ENCODE peak calls at places on chromosomes 12 and 14, in five cellular contexts. One of them, this sample, is unnamed.
A peak's percentile ranks its signal among the peaks of the same experiment; 100 is the strongest.

GRCh38 chr12:1530592-1531159 is 63.7 kb downstream of the FBXL14 start:
- DNase-seq in CD8-positive, alpha-beta T cell: no peak
- DNase-seq in astrocyte: no peak
- DNase-seq in ovary: peak; percentile 50
- DNase-seq in uterus: no peak
- DNase-seq in this sample: no peak

GRCh38 chr12:91983935-91984334 is 161.7 kb downstream of the BTG1 start:
- DNase-seq in ovary: no peak
- DNase-seq in astrocyte: no peak
- DNase-seq in uterus: no peak
- DNase-seq in CD8-positive, alpha-beta T cell: no peak
- DNase-seq in this sample: no peak

GRCh38 chr14:68208726-68209125 is 389.1 kb downstream of the RAD51B start:
- DNase-seq in uterus: no peak
- DNase-seq in ovary: no peak
- DNase-seq in CD8-positive, alpha-beta T cell: no peak
- DNase-seq in astrocyte: no peak
- DNase-seq in this sample: no peak

GRCh38 chr12:823043-823698 is 70.8 kb downstream of the WNK1 start:
- DNase-seq in astrocyte: no peak
- DNase-seq in ovary: no peak
- DNase-seq in uterus: no peak
- DNase-seq in CD8-positive, alpha-beta T cell: no peak
- DNase-seq in this sample: no peak

GRCh38 chr12:121087467-121088207 is 45.0 kb upstream of the P2RX7 start:
- DNase-seq in uterus: no peak
- DNase-seq in CD8-positive, alpha-beta T cell: no peak
- DNase-seq in ovary: no peak
- DNase-seq in astrocyte: no peak
- DNase-seq in this sample: no peak

GRCh38 chr12:91094036-91094660 is 17.1 kb downstream of the LUM start:
- DNase-seq in CD8-positive, alpha-beta T cell: no peak
- DNase-seq in astrocyte: no peak
- DNase-seq in ovary: no peak
- DNase-seq in uterus: no peak
- DNase-seq in this sample: no peak

GRCh38 chr12:71730936-71731335 is 23.7 kb upstream of the RAB21 start:
- DNase-seq in uterus: no peak
- DNase-seq in astrocyte: peak; percentile 51
- DNase-seq in CD8-positive, alpha-beta T cell: no peak
- DNase-seq in ovary: no peak
- DNase-seq in this sample: no peak

GRCh38 chr12:14261096-14261495 is 104.4 kb upstream of the ATF7IP start:
- DNase-seq in uterus: peak; percentile 30
- DNase-seq in astrocyte: no peak
- DNase-seq in CD8-positive, alpha-beta T cell: no peak
- DNase-seq in ovary: peak; percentile 44
- DNase-seq in this sample: no peak

GRCh38 chr12:127336416-127336815 is 930.6 kb upstream of the TMEM132C start:
- DNase-seq in uterus: no peak
- DNase-seq in astrocyte: no peak
- DNase-seq in CD8-positive, alpha-beta T cell: no peak
- DNase-seq in ovary: no peak
- DNase-seq in this sample: no peak

GRCh38 chr12:103538397-103538796 is 42.6 kb upstream of the C12orf42 start:
- DNase-seq in ovary: no peak
- DNase-seq in astrocyte: no peak
- DNase-seq in uterus: no peak
- DNase-seq in CD8-positive, alpha-beta T cell: no peak
- DNase-seq in this sample: no peak

GRCh38 chr14:96418075-96418474 is 26.1 kb downstream of the AK7 start:
- DNase-seq in uterus: no peak
- DNase-seq in CD8-positive, alpha-beta T cell: no peak
- DNase-seq in astrocyte: no peak
- DNase-seq in ovary: no peak
- DNase-seq in this sample: no peak

GRCh38 chr12:94663702-94664101 is 13.3 kb upstream of the TMCC3 start:
- DNase-seq in CD8-positive, alpha-beta T cell: no peak
- DNase-seq in astrocyte: no peak
- DNase-seq in ovary: no peak
- DNase-seq in uterus: no peak
- DNase-seq in this sample: no peak

GRCh38 chr12:131536337-131536736 is 174.6 kb upstream of the SFSWAP start:
- DNase-seq in CD8-positive, alpha-beta T cell: peak; percentile 35
- DNase-seq in astrocyte: no peak
- DNase-seq in uterus: no peak
- DNase-seq in ovary: no peak
- DNase-seq in this sample: no peak

GRCh38 chr14:32724864-32725550 is 213.7 kb upstream of the NPAS3 start:
- DNase-seq in ovary: no peak
- DNase-seq in uterus: no peak
- DNase-seq in astrocyte: peak; percentile 93
- DNase-seq in CD8-positive, alpha-beta T cell: no peak
- DNase-seq in this sample: peak; percentile 85

GRCh38 chr12:98893601-98894411 is 248.7 kb downstream of the APAF1 start:
- DNase-seq in ovary: peak; percentile 37
- DNase-seq in astrocyte: no peak
- DNase-seq in uterus: no peak
- DNase-seq in CD8-positive, alpha-beta T cell: no peak
- DNase-seq in this sample: no peak

GRCh38 chr14:22011243-22011642 is 337.6 kb upstream of the OR4E1 start:
- DNase-seq in ovary: no peak
- DNase-seq in uterus: no peak
- DNase-seq in CD8-positive, alpha-beta T cell: no peak
- DNase-seq in astrocyte: no peak
- DNase-seq in this sample: no peak

GRCh38 chr12:75754698-75755097 is 243.3 kb upstream of the KRR1 start:
- DNase-seq in uterus: no peak
- DNase-seq in CD8-positive, alpha-beta T cell: no peak
- DNase-seq in astrocyte: peak; percentile 56
- DNase-seq in ovary: no peak
- DNase-seq in this sample: no peak

GRCh38 chr12:75720807-75721206 is 209.4 kb upstream of the KRR1 start:
- DNase-seq in uterus: no peak
- DNase-seq in ovary: no peak
- DNase-seq in CD8-positive, alpha-beta T cell: no peak
- DNase-seq in astrocyte: no peak
- DNase-seq in this sample: no peak

GRCh38 chr14:38777401-38777800 is 325.6 kb downstream of the SEC23A start:
- DNase-seq in ovary: no peak
- DNase-seq in CD8-positive, alpha-beta T cell: no peak
- DNase-seq in astrocyte: no peak
- DNase-seq in uterus: no peak
- DNase-seq in this sample: no peak

GRCh38 chr12:72057330-72057911 is 118.8 kb downstream of the TPH2 start:
- DNase-seq in astrocyte: peak; percentile 50
- DNase-seq in CD8-positive, alpha-beta T cell: no peak
- DNase-seq in ovary: no peak
- DNase-seq in uterus: no peak
- DNase-seq in this sample: peak; percentile 1

GRCh38 chr12:24960222-24960855 is 11.4 kb upstream of the BCAT1 start:
- DNase-seq in astrocyte: peak; percentile 47
- DNase-seq in uterus: no peak
- DNase-seq in CD8-positive, alpha-beta T cell: no peak
- DNase-seq in ovary: no peak
- DNase-seq in this sample: no peak

GRCh38 chr12:131222271-131223139 is 268.8 kb downstream of the ADGRD1 start:
- DNase-seq in astrocyte: no peak
- DNase-seq in uterus: no peak
- DNase-seq in CD8-positive, alpha-beta T cell: no peak
- DNase-seq in ovary: no peak
- DNase-seq in this sample: no peak

GRCh38 chr14:54622189-54622958 is 55.4 kb downstream of the SAMD4A start:
- DNase-seq in astrocyte: no peak
- DNase-seq in CD8-positive, alpha-beta T cell: no peak
- DNase-seq in ovary: no peak
- DNase-seq in uterus: no peak
- DNase-seq in this sample: no peak

GRCh38 chr14:34018564-34019244 is 67.8 kb upstream of the EGLN3 start:
- DNase-seq in uterus: peak; percentile 45
- DNase-seq in astrocyte: no peak
- DNase-seq in ovary: no peak
- DNase-seq in CD8-positive, alpha-beta T cell: no peak
- DNase-seq in this sample: no peak

GRCh38 chr12:76685246-76685678 is 78.7 kb upstream of the ZDHHC17 start:
- DNase-seq in uterus: peak; percentile 34
- DNase-seq in ovary: peak; percentile 33
- DNase-seq in astrocyte: no peak
- DNase-seq in CD8-positive, alpha-beta T cell: no peak
- DNase-seq in this sample: no peak

GRCh38 chr14:23568600-23569310 is 1.2 kb upstream of the AP1G2 start:
- DNase-seq in astrocyte: no peak
- DNase-seq in ovary: peak; percentile 50
- DNase-seq in CD8-positive, alpha-beta T cell: no peak
- DNase-seq in uterus: peak; percentile 9
- DNase-seq in this sample: no peak

GRCh38 chr14:94864421-94865195 is 94.7 kb upstream of the GSC start:
- DNase-seq in uterus: no peak
- DNase-seq in CD8-positive, alpha-beta T cell: no peak
- DNase-seq in astrocyte: no peak
- DNase-seq in ovary: no peak
- DNase-seq in this sample: no peak

GRCh38 chr12:67222302-67222701 is 46.9 kb upstream of the CAND1 start:
- DNase-seq in uterus: no peak
- DNase-seq in astrocyte: peak; percentile 6
- DNase-seq in ovary: no peak
- DNase-seq in CD8-positive, alpha-beta T cell: no peak
- DNase-seq in this sample: no peak

GRCh38 chr12:113276946-113277500 is 55.8 kb downstream of the TPCN1 start:
- DNase-seq in ovary: peak; percentile 30
- DNase-seq in uterus: no peak
- DNase-seq in astrocyte: no peak
- DNase-seq in CD8-positive, alpha-beta T cell: no peak
- DNase-seq in this sample: no peak

GRCh38 chr14:36052063-36052462 is 124.5 kb downstream of the PTCSC3 start:
- DNase-seq in CD8-positive, alpha-beta T cell: no peak
- DNase-seq in uterus: no peak
- DNase-seq in ovary: no peak
- DNase-seq in astrocyte: no peak
- DNase-seq in this sample: no peak

DNA sequence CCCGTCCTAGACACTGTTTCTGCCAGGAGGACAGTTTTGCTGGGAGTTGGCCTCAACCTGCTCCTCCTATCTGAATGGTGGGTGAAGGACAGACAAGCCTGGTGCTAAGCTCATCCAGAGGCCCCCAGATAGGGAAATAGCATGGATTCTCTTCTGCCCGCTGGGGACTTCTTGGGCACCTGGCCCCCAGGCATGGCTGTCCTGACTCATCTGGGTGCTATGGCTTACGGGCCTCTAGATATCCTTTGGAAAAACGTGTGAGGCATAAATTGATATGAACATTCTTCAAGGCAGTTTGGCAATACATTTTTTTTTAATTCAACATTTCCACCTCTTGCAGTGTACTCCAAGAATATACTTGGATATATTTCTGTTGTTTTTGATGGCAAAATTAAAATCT is 8.6 kb downstream of the TECPR2 start:
- DNase-seq in uterus: no peak
- DNase-seq in CD8-positive, alpha-beta T cell: no peak
- DNase-seq in ovary: no peak
- DNase-seq in astrocyte: no peak
- DNase-seq in this sample: no peak
- H3K27me3 ChIP-seq in uterus: no peaks in the 10 kb centered on the region
- H3K27me3 ChIP-seq in CD8-positive, alpha-beta T cell: no peaks in the 10 kb centered on the region
- H3K27me3 ChIP-seq in ovary: no peaks in the 10 kb centered on the region
- H3K27me3 ChIP-seq in astrocyte: no peaks in the 10 kb centered on the region
- H3K27me3 ChIP-seq in this sample: no peaks in the 10 kb centered on the region

DNA sequence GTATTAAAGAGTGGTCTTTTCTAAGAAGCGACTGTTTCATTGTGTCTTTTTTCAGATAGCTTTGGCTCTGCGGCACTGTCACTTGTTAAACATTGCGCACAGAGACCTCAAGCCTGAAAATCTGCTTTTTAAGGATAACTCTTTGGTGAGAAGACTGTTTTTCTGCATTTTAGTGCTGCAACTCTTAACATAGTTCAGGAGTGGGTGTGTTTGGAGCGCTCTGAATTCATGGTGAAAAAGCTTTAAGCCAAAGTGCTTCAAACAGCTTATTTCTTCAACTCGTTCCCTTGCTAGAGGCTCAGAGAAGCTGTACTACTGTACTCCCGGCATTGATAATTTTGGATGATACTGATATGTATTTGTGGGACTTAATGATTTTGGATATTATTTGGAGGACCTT is 28.2 kb downstream of the MAPKAPK5 start:
- DNase-seq in uterus: no peak
- DNase-seq in ovary: no peak
- DNase-seq in CD8-positive, alpha-beta T cell: no peak
- DNase-seq in astrocyte: no peak
- DNase-seq in this sample: no peak
- H3K36me3 ChIP-seq in uterus: no peaks in the 10 kb centered on the region
- H3K36me3 ChIP-seq in ovary: no peaks in the 10 kb centered on the region
- H3K36me3 ChIP-seq in CD8-positive, alpha-beta T cell: peaks cover 34% of the 10 kb centered on the region
- H3K36me3 ChIP-seq in astrocyte: peaks cover 56% of the 10 kb centered on the region
- H3K36me3 ChIP-seq in this sample: peaks cover 15% of the 10 kb centered on the region

GRCh38 chr12:51470116-51470515 is 45.5 kb downstream of the SLC4A8 start:
- DNase-seq in uterus: no peak
- DNase-seq in CD8-positive, alpha-beta T cell: no peak
- DNase-seq in astrocyte: no peak
- DNase-seq in ovary: no peak
- DNase-seq in this sample: no peak

GRCh38 chr12:51475543-51475942 is 50.9 kb downstream of the SLC4A8 start:
- DNase-seq in astrocyte: peak; percentile 23
- DNase-seq in uterus: no peak
- DNase-seq in CD8-positive, alpha-beta T cell: no peak
- DNase-seq in ovary: no peak
- DNase-seq in this sample: no peak

GRCh38 chr12:51472984-51473383 is 48.4 kb downstream of the SLC4A8 start:
- DNase-seq in uterus: no peak
- DNase-seq in CD8-positive, alpha-beta T cell: no peak
- DNase-seq in ovary: no peak
- DNase-seq in astrocyte: no peak
- DNase-seq in this sample: no peak

GRCh38 chr12:51473947-51474346 is 49.3 kb downstream of the SLC4A8 start:
- DNase-seq in CD8-positive, alpha-beta T cell: no peak
- DNase-seq in ovary: no peak
- DNase-seq in uterus: no peak
- DNase-seq in astrocyte: no peak
- DNase-seq in this sample: no peak

GRCh38 chr12:51471465-51471864 is 46.8 kb downstream of the SLC4A8 start:
- DNase-seq in ovary: no peak
- DNase-seq in CD8-positive, alpha-beta T cell: no peak
- DNase-seq in astrocyte: no peak
- DNase-seq in uterus: no peak
- DNase-seq in this sample: no peak
- H3K27me3 ChIP-seq in ovary: no peaks in the 10 kb centered on the region
- H3K27me3 ChIP-seq in CD8-positive, alpha-beta T cell: no peaks in the 10 kb centered on the region
- H3K27me3 ChIP-seq in astrocyte: no peaks in the 10 kb centered on the region
- H3K27me3 ChIP-seq in uterus: no peaks in the 10 kb centered on the region
- H3K27me3 ChIP-seq in this sample: no peaks in the 10 kb centered on the region

DNA sequence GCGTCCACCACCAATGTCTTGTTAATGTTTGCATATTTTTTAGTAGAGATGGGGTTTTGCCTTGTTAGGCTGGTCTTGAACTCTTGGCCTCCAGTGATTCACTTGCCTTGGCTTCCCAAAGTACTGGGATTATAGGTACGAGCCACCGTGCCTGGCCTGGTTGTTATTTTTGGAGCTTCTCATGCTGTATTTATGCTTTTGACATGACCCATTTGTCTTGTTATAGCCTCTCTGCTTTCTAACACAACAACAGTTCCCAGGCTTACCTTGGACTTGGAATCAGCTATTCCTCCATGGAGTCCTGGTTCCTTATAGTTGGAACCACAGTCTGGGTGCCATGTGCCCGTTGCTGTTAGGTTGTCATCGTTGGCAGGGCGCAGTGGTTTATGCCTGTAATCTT is 29.7 kb downstream of the ZNF410 start:
- DNase-seq in astrocyte: no peak
- DNase-seq in uterus: no peak
- DNase-seq in ovary: no peak
- DNase-seq in CD8-positive, alpha-beta T cell: no peak
- DNase-seq in this sample: no peak
- H3K36me3 ChIP-seq in astrocyte: peaks cover 16% of the 10 kb centered on the region
- H3K36me3 ChIP-seq in uterus: no peaks in the 10 kb centered on the region
- H3K36me3 ChIP-seq in ovary: no peaks in the 10 kb centered on the region
- H3K36me3 ChIP-seq in CD8-positive, alpha-beta T cell: peaks cover 13% of the 10 kb centered on the region
- H3K36me3 ChIP-seq in this sample: peaks cover 10% of the 10 kb centered on the region

This sample was measured in BJ.